ENCODE peak calls at places on chromosomes 7 and 10, in eight cellular contexts. R, I, U, E, C, L, D and N are unnamed samples.

GRCh38 chr10:123357363-123358075 is 203.3 kb downstream of the BUB3 start:
- DNase-seq in R (no peak), I (no peak), U (no peak), E (no peak), C (no peak), L (no peak), D (no peak), N (no peak)

GRCh38 chr7:69060516-69060915 is 537.8 kb upstream of the AUTS2 start:
- DNase-seq in R (no peak), I (no peak), U (no peak), E (no peak), C (no peak), L (no peak), D (no peak), N (no peak)

GRCh38 chr7:50851451-50851850 is 68.8 kb upstream of the GRB10 start:
- DNase-seq in R (peak; percentile 10), I (no peak), U (no peak), E (no peak), C (no peak), L (no peak), D (no peak), N (no peak)

GRCh38 chr7:108838143-108838542 is 268.5 kb downstream of the DNAJB9 start:
- DNase-seq in R (no peak), I (no peak), U (no peak), E (no peak), C (no peak), L (no peak), D (no peak), N (no peak)

GRCh38 chr7:113986216-113986615 is 67.4 kb upstream of the PPP1R3A start:
- DNase-seq in R (no peak), I (no peak), U (no peak), E (no peak), C (no peak), L (no peak), D (no peak), N (no peak)

GRCh38 chr10:21526952-21527633 is 1.6 kb upstream of the SKIDA1 start:
- DNase-seq in R (peak; percentile 54), I (peak; percentile 69), U (no peak), E (peak; percentile 80), C (peak; percentile 72), L (peak; percentile 69), D (peak; percentile 85), N (peak; percentile 60)

GRCh38 chr7:106329971-106330733 is 45.4 kb upstream of the NAMPT start:
- DNase-seq in R (no peak), I (peak; percentile 30), U (no peak), E (no peak), C (no peak), L (no peak), D (no peak), N (no peak)

GRCh38 chr10:44913312-44914079 is 2.4 kb downstream of the TMEM72 start:
- DNase-seq in R (no peak), I (no peak), U (no peak), E (peak; percentile 97), C (no peak), L (no peak), D (no peak), N (no peak)

GRCh38 chr10:110401401-110402076 is 96.2 kb upstream of the DUSP5 start:
- DNase-seq in R (no peak), I (no peak), U (no peak), E (no peak), C (no peak), L (no peak), D (no peak), N (no peak)

GRCh38 chr10:110398419-110399162 is 93.9 kb upstream of the SMNDC1 start:
- DNase-seq in R (peak; percentile 79), I (peak; percentile 92), U (peak; percentile 75), E (peak; percentile 48), C (peak; percentile 99), L (peak; percentile 84), D (peak; percentile 89), N (peak; percentile 51)

GRCh38 chr10:110397856-110398255 is 93.1 kb upstream of the SMNDC1 start:
- DNase-seq in R (no peak), I (no peak), U (no peak), E (no peak), C (no peak), L (no peak), D (no peak), N (no peak)

GRCh38 chr10:110400173-110400947 is 95.6 kb upstream of the SMNDC1 start:
- DNase-seq in R (no peak), I (no peak), U (no peak), E (no peak), C (peak; percentile 55), L (no peak), D (no peak), N (no peak)

DNA sequence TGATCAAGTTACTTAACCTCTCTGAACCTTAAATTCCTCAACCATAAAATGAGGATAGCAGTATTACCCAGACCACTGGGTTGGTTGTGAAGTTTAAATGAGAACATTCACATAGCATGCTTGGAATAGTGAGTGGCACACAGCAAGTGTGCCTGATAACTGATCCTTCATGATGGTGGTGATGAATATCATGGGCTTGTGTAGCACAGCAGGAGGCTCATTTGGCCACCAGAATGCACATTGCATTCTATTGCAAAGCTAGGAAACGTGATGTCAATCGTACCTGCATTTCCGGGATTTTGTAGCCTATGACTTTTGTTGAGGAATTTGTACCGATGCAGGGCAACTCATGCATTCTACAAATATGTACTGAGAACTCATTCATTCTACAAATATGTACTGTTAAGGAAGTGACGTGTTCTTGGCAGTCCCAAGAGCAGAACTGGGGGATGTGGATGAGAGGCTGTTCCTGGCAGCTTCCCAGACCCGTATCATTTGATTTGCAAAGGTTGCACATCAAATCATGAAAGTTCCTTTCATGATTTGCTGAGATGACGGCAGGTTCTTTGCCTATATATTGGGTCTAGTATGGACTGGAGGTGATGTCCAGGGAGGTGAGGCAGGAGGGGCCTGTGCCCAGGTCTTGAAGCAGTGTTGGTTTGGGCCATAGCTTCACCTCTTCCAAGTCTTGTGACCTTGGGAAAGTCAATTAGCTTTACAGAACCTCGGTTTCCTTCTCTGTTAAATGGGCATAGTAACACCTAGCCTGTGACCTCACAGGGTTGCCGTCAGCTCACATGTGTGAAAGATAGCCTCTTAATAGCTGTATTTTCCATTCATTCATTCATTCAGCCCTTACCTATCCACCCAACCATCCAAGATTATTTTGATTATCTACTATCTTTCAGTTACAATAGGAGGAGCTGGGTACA is 94.7 kb upstream of the SMNDC1 start:
- DNase-seq in R (peak; percentile 62), I (peak; percentile 76), U (peak; percentile 54), E (no peak), C (peak; percentile 98), L (no peak), D (no peak), N (peak; percentile 57)
- TF ChIP-seq POLR2A in R (no peak), I (no peak), U (no peak), E (no peak), C (no peak), L (no peak), D (no peak), N (no peak)

DNA sequence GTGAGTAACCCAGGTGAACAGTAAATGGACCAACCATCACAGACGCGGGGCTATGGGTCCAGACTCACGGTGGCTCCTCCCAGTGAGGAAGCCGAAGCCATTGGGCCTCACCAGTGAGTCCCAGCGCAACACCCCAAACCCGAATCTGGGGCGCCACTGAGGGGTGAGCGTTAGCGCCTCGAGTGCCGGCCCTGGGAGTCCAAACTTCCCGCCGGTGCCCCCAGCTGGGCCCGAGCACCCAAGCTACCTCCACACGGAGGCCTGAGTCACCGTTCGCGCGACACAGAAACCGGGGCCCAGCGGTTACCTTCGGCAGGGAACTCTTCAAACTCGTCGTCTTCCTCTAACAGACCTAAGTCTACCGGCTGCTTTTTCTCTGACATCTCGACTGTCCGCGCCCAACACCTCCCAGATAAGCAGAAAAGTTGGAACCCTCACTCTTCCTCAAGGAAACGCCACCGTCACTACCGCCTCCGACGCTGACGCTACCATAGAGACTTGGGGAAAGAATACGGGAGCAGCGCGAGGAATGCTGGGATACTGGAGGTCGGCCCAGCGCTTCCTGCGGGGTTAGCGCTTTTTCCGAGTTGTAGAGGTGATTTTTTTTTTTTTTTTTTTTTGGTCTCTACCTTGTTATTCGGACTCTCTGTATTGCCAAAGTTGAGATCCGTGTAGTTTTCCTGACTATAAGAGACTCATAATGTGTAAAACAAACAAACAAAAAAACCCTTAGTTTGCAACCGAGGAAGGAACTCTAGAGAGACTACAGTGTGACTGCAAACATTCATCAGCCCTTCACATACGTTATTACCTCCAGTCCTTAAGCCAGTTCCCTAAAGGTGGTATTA is at the start of gene SEM1:
- DNase-seq in R (peak; percentile 85), I (peak; percentile 88), U (peak; percentile 25), E (peak; percentile 92), C (peak; percentile 88), L (peak; percentile 86), D (peak; percentile 79), N (peak; percentile 92)
- TF ChIP-seq POLR2A in R (no peak), I (no peak), U (peak; percentile 71), E (peak; percentile 56), C (peak; percentile 70), L (peak; percentile 60), D (no peak), N (peak; percentile 34)

DNA sequence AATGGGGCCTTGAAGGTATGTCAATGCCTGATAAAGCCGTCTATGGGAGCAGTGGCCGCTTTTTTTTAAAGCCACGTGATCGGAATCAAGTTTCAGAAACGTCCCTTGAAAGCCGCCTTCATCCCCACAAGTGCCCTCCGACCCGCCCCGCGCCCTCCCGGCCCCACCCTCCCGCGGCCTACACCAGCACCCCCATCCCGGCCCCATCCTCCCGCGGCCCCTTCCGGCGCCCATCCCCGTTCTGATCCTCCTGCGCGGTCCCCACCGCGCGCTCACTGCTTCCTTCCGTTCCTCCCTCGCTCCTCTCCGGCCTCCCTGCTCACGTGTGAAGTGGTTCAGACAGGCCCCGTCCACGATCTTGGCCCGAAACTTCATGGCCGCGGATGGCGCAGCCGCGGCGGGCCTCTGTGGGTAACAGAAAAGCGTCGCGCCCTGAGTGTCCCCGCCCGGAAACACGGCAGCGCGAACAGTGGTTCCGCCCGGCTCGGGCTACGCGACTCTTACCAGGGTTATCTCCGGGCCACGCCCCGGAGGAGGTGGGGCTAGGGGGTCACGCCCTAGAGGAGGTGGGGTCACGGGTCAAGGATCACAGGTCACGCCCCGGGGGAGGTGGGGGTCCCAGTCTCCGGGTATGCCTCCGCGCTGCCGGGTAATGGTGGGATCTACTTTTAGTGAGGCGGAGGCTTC is at the start of gene HUS1:
- DNase-seq in R (peak; percentile 93), I (peak; percentile 97), U (peak; percentile 97), E (peak; percentile 97), C (peak; percentile 93), L (peak; percentile 96), D (peak; percentile 97), N (peak; percentile 95)
- TF ChIP-seq POLR2A in R (no peak), I (peak; percentile 84), U (peak; percentile 90), E (peak; percentile 76), C (peak; percentile 76), L (peak; percentile 91), D (no peak), N (peak; percentile 92)

GRCh38 chr7:141666071-141666470 is 35.9 kb downstream of the DENND11 start:
- DNase-seq in R (no peak), I (no peak), U (no peak), E (no peak), C (no peak), L (no peak), D (no peak), N (no peak)

GRCh38 chr7:141665208-141666035 is 36.5 kb downstream of the DENND11 start:
- DNase-seq in R (no peak), I (no peak), U (no peak), E (no peak), C (no peak), L (no peak), D (no peak), N (no peak)

GRCh38 chr7:141664450-141664849 is 37.5 kb downstream of the DENND11 start:
- DNase-seq in R (peak; percentile 51), I (no peak), U (no peak), E (no peak), C (no peak), L (peak; percentile 49), D (no peak), N (peak; percentile 49)

GRCh38 chr7:141660259-141660658 is 41.7 kb downstream of the DENND11 start:
- DNase-seq in R (no peak), I (no peak), U (no peak), E (peak; percentile 85), C (no peak), L (no peak), D (no peak), N (no peak)

DNA sequence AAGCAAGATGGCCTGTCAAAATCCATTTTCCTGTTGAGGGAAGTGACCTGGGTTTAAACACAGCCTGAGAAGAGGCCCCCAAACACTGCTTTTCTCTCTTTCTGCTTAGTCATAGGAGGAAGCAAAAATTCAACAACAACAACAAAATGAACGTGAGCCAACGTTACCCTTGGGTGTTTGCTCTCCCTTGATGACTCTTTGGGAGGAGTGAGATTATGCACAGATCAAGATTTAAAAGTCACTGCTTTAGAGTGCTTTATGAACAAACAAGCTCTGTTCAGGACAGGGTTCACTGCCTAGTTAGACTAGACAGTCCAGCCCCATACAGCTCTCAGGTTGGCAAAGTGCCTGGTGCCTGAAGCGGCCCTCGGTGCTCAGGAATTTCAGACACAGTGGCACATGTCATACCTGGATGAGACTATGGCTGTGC is 38.9 kb downstream of the DENND11 start:
- DNase-seq in R (peak; percentile 69), I (no peak), U (no peak), E (peak; percentile 36), C (peak; percentile 84), L (peak; percentile 77), D (no peak), N (peak; percentile 34)
- TF ChIP-seq POLR2A in R (no peak), I (no peak), U (no peak), E (no peak), C (no peak), L (no peak), D (no peak), N (no peak)